ENCODE peak calls at places on chromosome 14, in seven cellular contexts. One of them, this sample, is unnamed.

GRCh38 chr14:78164226-78164853 is 5.8 kb upstream of the NRXN3 start:
- DNase-seq in HFFc6: no peak
- DNase-seq in transverse colon: peak; percentile 31
- DNase-seq in astrocyte of the hippocampus: peak; percentile 7
- DNase-seq in A172: no peak
- DNase-seq in NCI-H82: peak; percentile 76
- DNase-seq in spleen: no peak
- DNase-seq in this sample: peak; percentile 18

GRCh38 chr14:77043177-77043983 is 14.9 kb upstream of the IRF2BPL start:
- DNase-seq in HFFc6: peak; percentile 83
- DNase-seq in transverse colon: no peak
- DNase-seq in astrocyte of the hippocampus: peak; percentile 61
- DNase-seq in A172: peak; percentile 68
- DNase-seq in NCI-H82: no peak
- DNase-seq in spleen: peak; percentile 83
- DNase-seq in this sample: no peak

GRCh38 chr14:28975084-28975483 is 208.5 kb downstream of the FOXG1 start:
- DNase-seq in HFFc6: no peak
- DNase-seq in transverse colon: no peak
- DNase-seq in astrocyte of the hippocampus: no peak
- DNase-seq in A172: no peak
- DNase-seq in NCI-H82: peak; percentile 0
- DNase-seq in spleen: no peak
- DNase-seq in this sample: no peak

GRCh38 chr14:58639842-58640484 is 2.2 kb downstream of the DACT1 start:
- DNase-seq in HFFc6: peak; percentile 84
- DNase-seq in transverse colon: peak; percentile 56
- DNase-seq in astrocyte of the hippocampus: peak; percentile 92
- DNase-seq in A172: peak; percentile 56
- DNase-seq in NCI-H82: peak; percentile 88
- DNase-seq in spleen: no peak
- DNase-seq in this sample: no peak

GRCh38 chr14:65446159-65446558 is 33.6 kb downstream of the FUT8 start:
- DNase-seq in HFFc6: peak; percentile 63
- DNase-seq in transverse colon: no peak
- DNase-seq in astrocyte of the hippocampus: peak; percentile 36
- DNase-seq in A172: no peak
- DNase-seq in NCI-H82: peak; percentile 7
- DNase-seq in spleen: no peak
- DNase-seq in this sample: no peak

GRCh38 chr14:78598046-78598652 is 428.0 kb downstream of the NRXN3 start:
- DNase-seq in HFFc6: peak; percentile 52
- DNase-seq in transverse colon: peak; percentile 18
- DNase-seq in astrocyte of the hippocampus: peak; percentile 83
- DNase-seq in A172: peak; percentile 29
- DNase-seq in NCI-H82: peak; percentile 78
- DNase-seq in spleen: no peak
- DNase-seq in this sample: peak; percentile 23

GRCh38 chr14:34501997-34502396 is 37.5 kb downstream of the EAPP start:
- DNase-seq in HFFc6: no peak
- DNase-seq in transverse colon: no peak
- DNase-seq in astrocyte of the hippocampus: no peak
- DNase-seq in A172: no peak
- DNase-seq in NCI-H82: no peak
- DNase-seq in spleen: no peak
- DNase-seq in this sample: no peak

GRCh38 chr14:95335071-95335470 is 15.4 kb upstream of the CLMN start:
- DNase-seq in HFFc6: no peak
- DNase-seq in transverse colon: no peak
- DNase-seq in astrocyte of the hippocampus: no peak
- DNase-seq in A172: no peak
- DNase-seq in NCI-H82: no peak
- DNase-seq in spleen: no peak
- DNase-seq in this sample: no peak

GRCh38 chr14:60838601-60839000 is 104.0 kb downstream of the MNAT1 start:
- DNase-seq in HFFc6: no peak
- DNase-seq in transverse colon: no peak
- DNase-seq in astrocyte of the hippocampus: no peak
- DNase-seq in A172: no peak
- DNase-seq in NCI-H82: no peak
- DNase-seq in spleen: peak; percentile 62
- DNase-seq in this sample: no peak

GRCh38 chr14:56131865-56132830 is 13.9 kb downstream of the PELI2 start:
- DNase-seq in HFFc6: no peak
- DNase-seq in transverse colon: no peak
- DNase-seq in astrocyte of the hippocampus: no peak
- DNase-seq in A172: no peak
- DNase-seq in NCI-H82: peak; percentile 100
- DNase-seq in spleen: no peak
- DNase-seq in this sample: no peak

GRCh38 chr14:54420478-54421116 is 20.6 kb downstream of the CNIH1 start:
- DNase-seq in HFFc6: peak; percentile 54
- DNase-seq in transverse colon: peak; percentile 35
- DNase-seq in astrocyte of the hippocampus: peak; percentile 75
- DNase-seq in A172: peak; percentile 26
- DNase-seq in NCI-H82: peak; percentile 52
- DNase-seq in spleen: no peak
- DNase-seq in this sample: no peak

GRCh38 chr14:53640695-53641094 is 315.9 kb downstream of the BMP4 start:
- DNase-seq in HFFc6: peak; percentile 54
- DNase-seq in transverse colon: no peak
- DNase-seq in astrocyte of the hippocampus: peak; percentile 52
- DNase-seq in A172: no peak
- DNase-seq in NCI-H82: no peak
- DNase-seq in spleen: no peak
- DNase-seq in this sample: no peak

GRCh38 chr14:30610719-30611388 is 11.3 kb upstream of the SCFD1 start:
- DNase-seq in HFFc6: peak; percentile 28
- DNase-seq in transverse colon: peak; percentile 74
- DNase-seq in astrocyte of the hippocampus: peak; percentile 80
- DNase-seq in A172: peak; percentile 4
- DNase-seq in NCI-H82: peak; percentile 30
- DNase-seq in spleen: no peak
- DNase-seq in this sample: no peak

GRCh38 chr14:60300019-60300418 is 51.0 kb downstream of the PPM1A start:
- DNase-seq in HFFc6: no peak
- DNase-seq in transverse colon: no peak
- DNase-seq in astrocyte of the hippocampus: no peak
- DNase-seq in A172: no peak
- DNase-seq in NCI-H82: no peak
- DNase-seq in spleen: no peak
- DNase-seq in this sample: no peak

GRCh38 chr14:57060276-57060956 is 208.3 kb downstream of the EXOC5 start:
- DNase-seq in HFFc6: no peak
- DNase-seq in transverse colon: no peak
- DNase-seq in astrocyte of the hippocampus: peak; percentile 57
- DNase-seq in A172: no peak
- DNase-seq in NCI-H82: peak; percentile 79
- DNase-seq in spleen: no peak
- DNase-seq in this sample: no peak

GRCh38 chr14:98175436-98175835 is 1096.6 kb downstream of the BCL11B start:
- DNase-seq in HFFc6: no peak
- DNase-seq in transverse colon: no peak
- DNase-seq in astrocyte of the hippocampus: no peak
- DNase-seq in A172: no peak
- DNase-seq in NCI-H82: no peak
- DNase-seq in spleen: no peak
- DNase-seq in this sample: no peak

GRCh38 chr14:65770681-65771080 is 358.2 kb downstream of the FUT8 start:
- DNase-seq in HFFc6: no peak
- DNase-seq in transverse colon: no peak
- DNase-seq in astrocyte of the hippocampus: no peak
- DNase-seq in A172: no peak
- DNase-seq in NCI-H82: no peak
- DNase-seq in spleen: no peak
- DNase-seq in this sample: no peak

GRCh38 chr14:104556256-104557021 is 23.1 kb upstream of the C14orf180 start:
- DNase-seq in HFFc6: no peak
- DNase-seq in transverse colon: peak; percentile 3
- DNase-seq in astrocyte of the hippocampus: no peak
- DNase-seq in A172: no peak
- DNase-seq in NCI-H82: no peak
- DNase-seq in spleen: peak; percentile 71
- DNase-seq in this sample: no peak

GRCh38 chr14:61244051-61244450 is 37.1 kb downstream of the TMEM30B start:
- DNase-seq in HFFc6: no peak
- DNase-seq in transverse colon: no peak
- DNase-seq in astrocyte of the hippocampus: no peak
- DNase-seq in A172: no peak
- DNase-seq in NCI-H82: no peak
- DNase-seq in spleen: no peak
- DNase-seq in this sample: no peak

GRCh38 chr14:50926851-50927386 is 17.4 kb downstream of the PYGL start:
- DNase-seq in HFFc6: no peak
- DNase-seq in transverse colon: no peak
- DNase-seq in astrocyte of the hippocampus: no peak
- DNase-seq in A172: no peak
- DNase-seq in NCI-H82: no peak
- DNase-seq in spleen: no peak
- DNase-seq in this sample: no peak

GRCh38 chr14:69657961-69658360 is 46.6 kb downstream of the SUSD6 start:
- DNase-seq in HFFc6: no peak
- DNase-seq in transverse colon: peak; percentile 72
- DNase-seq in astrocyte of the hippocampus: peak; percentile 75
- DNase-seq in A172: no peak
- DNase-seq in NCI-H82: peak; percentile 53
- DNase-seq in spleen: no peak
- DNase-seq in this sample: no peak